ENCODE peak calls at places on chromosome 20, in nine cellular contexts. K is heart right ventricle; U is GM12878; Z is SJCRH30; G is SK-N-SH; H is CD4-positive, CD25-positive, alpha-beta regulatory T cell; R is RWPE2; C is fibroblast of lung; M is cardiac muscle cell. N is an unnamed sample. For H3K9me3, the result is how much of the 10 kb centered on the place peaks cover.

GRCh38 chr20:63290677-63291472 is 2.1 kb upstream of the COL20A1 start:
- DNase-seq in H (peak), M (peak), Z (peak), G (peak), K (peak), R (peak), C (peak), U (no peak), N (peak)

GRCh38 chr20:14622796-14623195 is 285.4 kb upstream of the FLRT3 start:
- DNase-seq in U (no peak), K (no peak), H (no peak), Z (peak), G (no peak), M (no peak), C (peak), R (peak), N (no peak)

GRCh38 chr20:36919715-36920333 is 31.7 kb downstream of the SAMHD1 start:
- DNase-seq in U (peak), Z (peak), C (peak), H (peak), G (peak), R (no peak), K (no peak), M (peak), N (no peak)

GRCh38 chr20:44526129-44526528 is 4.3 kb upstream of the SERINC3 start:
- DNase-seq in U (no peak), M (no peak), Z (no peak), R (no peak), K (no peak), G (no peak), C (peak), H (no peak), N (no peak)

GRCh38 chr20:43559147-43559477 is 285 bp downstream of the SGK2 start:
- DNase-seq in C (no peak), U (no peak), H (no peak), M (no peak), K (no peak), R (no peak), G (no peak), Z (no peak), N (no peak)

GRCh38 chr20:41249781-41250281 is 67.7 kb downstream of the ZHX3 start:
- DNase-seq in H (no peak), C (peak), G (peak), Z (peak), R (no peak), K (no peak), M (peak), U (no peak), N (peak)

GRCh38 chr20:11128131-11128831 is 454.5 kb upstream of the JAG1 start:
- DNase-seq in K (no peak), R (no peak), H (no peak), U (no peak), C (no peak), Z (no peak), G (no peak), M (no peak), N (no peak)

GRCh38 chr20:43537921-43538854 is 20.6 kb upstream of the SGK2 start:
- DNase-seq in M (peak), K (peak), R (no peak), C (peak), G (peak), Z (peak), H (peak), U (no peak), N (peak)

GRCh38 chr20:58145506-58146080 is 82.9 kb downstream of the ANKRD60 start:
- DNase-seq in M (no peak), R (peak), Z (no peak), C (no peak), K (no peak), G (no peak), H (no peak), U (no peak), N (no peak)

GRCh38 chr20:44038681-44039123 is 124.0 kb downstream of the TOX2 start:
- DNase-seq in C (no peak), M (no peak), U (no peak), K (no peak), H (no peak), G (peak), R (peak), Z (no peak), N (peak)

GRCh38 chr20:63855363-63856110 is 5.8 kb upstream of the ABHD16B start:
- DNase-seq in C (no peak), Z (peak), G (peak), H (no peak), K (peak), U (no peak), M (no peak), R (peak), N (peak)

DNA sequence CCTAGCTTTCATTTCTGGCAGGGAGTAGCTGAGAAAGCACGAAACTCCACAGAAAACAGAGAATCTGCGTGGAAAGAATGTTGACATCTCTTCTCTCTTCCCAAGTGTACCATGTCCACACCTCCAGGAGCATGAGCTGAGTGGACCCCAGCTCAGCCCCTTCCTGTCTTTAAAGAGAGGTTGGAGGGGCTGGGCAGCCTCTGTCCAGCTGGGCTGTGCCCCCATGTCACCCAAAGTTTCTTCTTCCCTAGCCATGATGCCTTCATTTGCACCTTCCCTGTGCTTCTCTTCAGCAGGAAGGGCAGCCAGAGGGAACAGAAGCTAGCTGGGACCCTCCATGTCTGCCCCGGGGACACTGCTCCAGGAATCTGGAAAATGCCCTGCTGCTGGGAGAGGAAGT is 655.0 kb upstream of the DEFB115 start:
- DNase-seq in Z (no peak), U (no peak), K (no peak), C (no peak), H (no peak), R (no peak), M (no peak), G (no peak), N (no peak)
- H3K9me3 ChIP-seq in Z (under half), U (under half), K (under half), C (under half), H (under half), R (under half), M (under half), G (under half), N (under half)

GRCh38 chr20:12166053-12166717 is 248.5 kb downstream of the BTBD3 start:
- DNase-seq in G (peak), K (peak), R (no peak), H (no peak), Z (no peak), U (no peak), C (peak), M (no peak), N (peak)
- H3K9me3 ChIP-seq in G (under half), K (under half), R (under half), H (under half), Z (under half), U (under half), C (under half), M (under half), N (under half)

GRCh38 chr20:8094845-8095244 is 37.2 kb upstream of the PLCB1 start:
- DNase-seq in R (no peak), K (no peak), H (no peak), G (no peak), C (peak), U (no peak), Z (no peak), M (no peak), N (no peak)

GRCh38 chr20:8094415-8094818 is 37.6 kb upstream of the PLCB1 start:
- DNase-seq in R (no peak), C (peak), Z (peak), U (no peak), K (peak), M (no peak), G (no peak), H (no peak), N (no peak)

DNA sequence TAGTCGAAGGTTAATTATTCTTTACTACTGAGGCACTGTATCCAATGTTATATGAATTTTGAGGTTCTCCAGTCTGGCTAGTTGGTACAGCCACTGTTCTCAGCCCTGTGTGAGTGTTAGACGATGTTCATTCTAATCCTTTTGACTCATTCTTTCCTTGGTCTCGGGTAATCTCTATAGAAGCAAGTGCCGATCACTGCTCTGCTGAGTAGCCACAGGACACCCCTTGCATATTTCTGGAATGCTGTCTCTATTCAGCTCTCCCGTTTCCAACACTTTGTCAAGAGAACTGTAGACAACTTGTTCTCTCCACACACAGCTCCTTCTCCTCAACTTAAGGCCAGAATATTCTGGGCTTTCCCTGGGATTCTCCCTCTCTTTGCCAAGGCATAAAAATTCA is 42.4 kb upstream of the PLCB1 start:
- DNase-seq in G (no peak), U (no peak), Z (no peak), K (no peak), H (no peak), M (peak), C (peak), R (no peak), N (no peak)
- H3K9me3 ChIP-seq in G (under half), U (under half), Z (under half), K (under half), H (under half), M (under half), C (under half), R (under half), N (under half)

DNA sequence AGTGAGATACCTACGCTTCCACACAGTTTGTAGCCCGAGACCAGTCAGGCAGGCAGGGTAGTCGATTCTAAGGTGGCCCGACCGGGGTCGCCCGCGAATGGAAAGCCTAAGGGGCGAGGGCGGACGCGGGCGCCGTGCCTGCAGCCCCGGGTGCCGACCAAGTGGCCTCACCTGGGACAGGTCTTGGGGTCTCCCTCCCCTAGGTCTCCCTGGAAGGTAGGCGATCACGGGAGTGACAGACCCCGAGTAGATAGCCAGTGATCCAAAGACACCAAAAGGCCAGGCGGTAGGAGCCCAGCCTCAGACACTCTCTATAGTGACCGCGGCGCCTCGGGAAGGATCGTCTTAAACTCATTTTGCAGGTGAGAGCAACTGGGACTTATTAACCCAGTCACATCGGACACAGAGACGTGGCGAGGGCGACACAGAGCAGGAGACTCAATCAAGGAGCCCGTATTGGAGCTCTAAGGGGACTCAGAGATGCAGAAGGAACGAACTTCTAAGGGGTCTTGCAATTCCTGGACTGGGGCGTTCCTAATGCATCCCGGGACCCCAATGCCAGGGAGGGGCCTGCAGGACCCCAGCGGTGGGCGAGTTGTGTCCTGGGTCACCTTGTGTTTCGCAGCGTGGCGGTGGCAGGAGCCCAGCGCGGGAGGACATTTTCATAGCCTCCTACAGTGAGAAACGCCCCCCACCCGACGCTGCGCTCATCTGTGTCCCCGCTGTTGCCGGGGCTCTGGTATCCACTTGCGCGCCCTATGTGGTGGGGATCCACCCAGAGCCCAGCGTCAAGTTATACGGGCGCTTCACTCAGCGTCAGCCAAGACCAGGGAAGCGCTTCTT is 2.1 kb upstream of the VSX1 start:
- DNase-seq in K (no peak), G (no peak), Z (no peak), H (peak), U (no peak), R (peak), M (no peak), C (no peak), N (no peak)
- H3K9me3 ChIP-seq in K (under half), G (under half), Z (under half), H (under half), U (under half), R (under half), M (under half), C (under half), N (under half)

DNA sequence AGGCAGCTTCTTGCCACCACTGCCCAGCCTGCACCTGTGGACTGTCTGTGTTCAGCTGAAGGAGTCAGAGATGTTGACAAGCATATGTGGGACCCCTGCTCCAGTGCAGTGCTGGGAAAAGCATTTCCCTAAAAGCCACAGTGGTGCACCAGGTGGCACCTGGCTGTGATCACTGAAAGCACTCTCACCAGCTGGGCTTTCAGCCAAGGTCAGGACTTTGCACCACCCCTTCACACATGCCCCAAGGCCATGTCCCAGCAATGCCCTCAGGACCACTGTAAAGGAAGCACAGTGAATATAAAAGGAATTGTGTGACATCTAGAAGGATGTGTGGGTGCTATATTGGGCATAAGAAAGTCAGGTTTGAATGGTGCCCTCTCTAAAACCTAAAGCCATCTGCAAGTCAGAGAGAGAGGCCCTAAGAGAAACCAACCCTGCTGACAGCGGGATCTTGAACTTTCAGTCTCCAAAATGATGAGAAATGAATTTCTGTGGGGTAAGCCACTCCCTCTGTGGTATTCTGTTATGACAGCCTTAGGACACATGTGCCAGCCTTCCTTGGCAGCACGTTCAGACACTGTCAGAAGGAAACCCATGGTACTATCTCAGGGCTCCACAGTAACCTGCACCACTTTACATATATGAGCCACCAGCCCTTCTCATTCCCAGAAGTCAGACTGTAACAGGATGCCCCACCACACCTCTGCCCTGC is 30.7 kb downstream of the CBLN4 start:
- DNase-seq in Z (no peak), U (no peak), R (no peak), H (no peak), G (no peak), C (no peak), K (no peak), M (no peak), N (no peak)
- H3K9me3 ChIP-seq in Z (under half), U (under half), R (under half), H (under half), G (under half), C (under half), K (under half), M (under half), N (under half)

GRCh38 chr20:49286689-49287551 is 9.1 kb upstream of the ZNFX1 start:
- DNase-seq in K (no peak), U (no peak), Z (peak), C (peak), M (no peak), G (no peak), R (no peak), H (no peak), N (no peak)
- H3K9me3 ChIP-seq in K (under half), U (under half), Z (under half), C (under half), M (under half), G (under half), R (under half), H (half or more), N (under half)

GRCh38 chr20:29314294-29314693 is 1943.2 kb upstream of the DEFB115 start:
- DNase-seq in C (no peak), R (no peak), U (no peak), Z (no peak), K (no peak), H (no peak), G (no peak), M (no peak), N (peak)

GRCh38 chr20:29318871-29319461 is 1938.5 kb upstream of the DEFB115 start:
- DNase-seq in M (no peak), G (no peak), K (no peak), H (no peak), C (no peak), R (peak), Z (no peak), U (no peak), N (no peak)

DNA sequence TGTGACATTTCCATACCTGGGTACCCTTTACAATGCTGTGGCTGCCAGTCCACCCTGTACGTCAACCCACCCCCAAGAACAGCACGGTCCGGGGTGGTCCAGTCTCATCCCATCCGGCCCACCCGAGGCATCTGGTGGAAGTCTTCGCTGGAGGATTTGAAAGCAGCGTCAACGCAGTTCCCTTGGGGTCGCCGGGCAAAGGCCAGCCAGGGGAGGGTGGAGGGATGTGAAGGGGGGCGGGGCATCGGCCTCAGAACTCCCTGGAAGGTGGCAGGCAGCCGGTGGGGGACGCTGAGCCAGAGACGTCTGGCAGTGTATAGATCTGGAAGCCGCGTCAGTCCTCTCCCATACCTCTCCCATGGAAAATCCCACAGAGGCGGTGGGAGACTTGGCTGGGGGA is 1944.0 kb upstream of the DEFB115 start:
- DNase-seq in C (no peak), K (no peak), R (peak), M (no peak), G (no peak), Z (no peak), H (no peak), U (no peak), N (no peak)
- H3K9me3 ChIP-seq in C (under half), K (under half), R (under half), M (under half), G (under half), Z (under half), H (under half), U (under half), N (under half)

DNA sequence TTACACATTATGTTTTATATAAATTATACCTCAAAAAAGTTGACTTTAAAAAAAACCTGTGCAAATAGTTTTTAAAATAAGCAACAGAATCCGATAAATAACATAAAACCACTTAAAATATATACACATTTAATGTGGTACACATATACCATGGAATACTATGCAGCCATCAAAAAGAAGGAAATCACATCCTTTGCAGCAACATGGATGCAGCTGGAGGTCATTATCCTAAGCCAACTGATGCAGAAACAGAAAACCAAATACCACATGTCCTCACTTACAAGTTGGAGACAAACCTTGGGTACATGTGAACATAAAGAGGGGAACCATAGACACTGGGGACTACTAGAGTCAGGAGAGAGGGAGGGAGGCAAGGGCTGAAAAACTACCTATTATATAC is 4.0 kb upstream of the DEFB121 start:
- DNase-seq in G (no peak), M (no peak), U (no peak), C (no peak), H (no peak), K (no peak), Z (no peak), R (no peak), N (no peak)
- H3K9me3 ChIP-seq in G (under half), M (under half), U (under half), C (under half), H (under half), K (under half), Z (under half), R (under half), N (under half)

DNA sequence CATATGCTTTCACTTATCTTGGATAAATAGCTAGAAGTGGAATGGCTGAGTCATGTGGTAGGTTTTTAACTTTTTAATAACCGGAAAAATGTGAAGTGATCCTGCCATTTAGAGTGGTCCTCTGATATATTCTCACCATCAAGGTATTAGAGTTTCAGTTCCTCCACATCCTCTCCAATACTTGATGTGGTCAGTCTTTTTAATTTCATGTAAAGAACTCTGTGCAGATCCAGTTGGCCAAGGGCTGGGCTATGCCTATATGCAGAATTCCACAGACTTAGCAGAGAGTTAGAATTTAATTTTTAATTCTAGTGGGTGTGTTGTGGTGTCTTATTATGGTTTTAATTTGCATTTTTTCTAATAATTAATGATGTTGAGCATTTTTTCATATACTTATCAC is 141.1 kb downstream of the SYCP2 start:
- DNase-seq in M (no peak), Z (no peak), R (peak), H (no peak), K (no peak), C (no peak), G (no peak), U (no peak), N (no peak)
- H3K9me3 ChIP-seq in M (under half), Z (under half), R (under half), H (under half), K (under half), C (under half), G (under half), U (under half), N (under half)